ENCODE peak calls at places on chromosomes 16 and 17, in eight cellular contexts. R, E, P, U, C, I, A and L are unnamed samples.

GRCh38 chr17:82935944-82936767 is 96.3 kb upstream of the ZNF750 start:
- DNase-seq in A (no peak), I (peak; percentile 7), R (no peak), P (no peak), E (peak; percentile 16), C (no peak), U (peak; percentile 58), L (no peak)

GRCh38 chr17:56441331-56441730 is 152.2 kb upstream of the NOG start:
- DNase-seq in C (no peak), U (no peak), A (peak; percentile 24), R (no peak), I (no peak), E (no peak), P (no peak), L (no peak)

GRCh38 chr16:81519298-81520150 is 74.9 kb downstream of the CMIP start:
- DNase-seq in U (no peak), E (no peak), I (no peak), R (no peak), C (no peak), P (no peak), A (no peak), L (no peak)

GRCh38 chr16:86085161-86085611 is 186.2 kb downstream of the IRF8 start:
- DNase-seq in A (no peak), U (peak; percentile 58), R (no peak), E (peak; percentile 34), I (no peak), C (no peak), P (no peak), L (no peak)

GRCh38 chr17:16887523-16888095 is 84.3 kb downstream of the TNFRSF13B start:
- DNase-seq in C (no peak), A (no peak), U (no peak), R (no peak), P (no peak), E (no peak), I (no peak), L (no peak)

GRCh38 chr17:28759296-28759865 is 15.6 kb downstream of the TRAF4 start:
- DNase-seq in U (peak; percentile 57), C (no peak), E (no peak), A (no peak), I (peak; percentile 15), R (no peak), P (no peak), L (no peak)

GRCh38 chr16:30335598-30336474 is 19.3 kb downstream of the CD2BP2 start:
- DNase-seq in I (no peak), P (no peak), U (peak; percentile 70), R (no peak), A (no peak), E (no peak), C (no peak), L (peak; percentile 37)

GRCh38 chr17:73043686-73044581 is 48.6 kb downstream of the SLC39A11 start:
- DNase-seq in A (peak; percentile 77), I (no peak), R (no peak), C (no peak), P (no peak), U (no peak), E (no peak), L (no peak)

GRCh38 chr17:36942031-36942599 is 4.8 kb downstream of the LHX1 start:
- DNase-seq in I (no peak), E (no peak), R (no peak), U (no peak), A (no peak), C (no peak), P (no peak), L (no peak)

GRCh38 chr16:72291531-72291981 is 119.6 kb upstream of the PMFBP1 start:
- DNase-seq in C (no peak), P (no peak), A (peak; percentile 70), U (no peak), I (no peak), E (no peak), R (no peak), L (no peak)

GRCh38 chr17:72525225-72525988 is 404.6 kb downstream of the SOX9 start:
- DNase-seq in E (no peak), P (no peak), C (no peak), I (no peak), A (no peak), R (no peak), U (no peak), L (peak; percentile 50)

GRCh38 chr17:44119798-44120197 is 3.6 kb downstream of the HDAC5 start:
- DNase-seq in A (no peak), R (no peak), U (no peak), E (no peak), I (no peak), C (no peak), P (no peak), L (no peak)

GRCh38 chr17:5555254-5555653 is 29.1 kb downstream of the NLRP1 start:
- DNase-seq in R (no peak), P (no peak), U (no peak), E (no peak), I (no peak), C (no peak), A (peak; percentile 33), L (no peak)

GRCh38 chr16:48366165-48367093 is 18.8 kb downstream of the SIAH1 start:
- DNase-seq in I (peak; percentile 29), R (no peak), U (peak; percentile 79), A (peak; percentile 70), E (no peak), C (no peak), P (no peak), L (peak; percentile 64)

GRCh38 chr16:67183627-67184452 is at the start of gene MATCAP1:
- DNase-seq in P (peak; percentile 96), U (peak; percentile 98), A (peak; percentile 90), E (peak; percentile 95), C (peak; percentile 92), I (peak; percentile 94), R (peak; percentile 90), L (peak; percentile 95)

GRCh38 chr17:43634681-43635125 is 27.0 kb downstream of the MEOX1 start:
- DNase-seq in R (no peak), P (peak; percentile 58), E (no peak), I (peak; percentile 52), A (no peak), C (no peak), U (no peak), L (no peak)

GRCh38 chr16:31700200-31700529 is 172.5 kb downstream of the AHSP start:
- DNase-seq in A (no peak), R (no peak), P (no peak), C (no peak), I (no peak), E (no peak), U (no peak), L (no peak)

GRCh38 chr17:61175298-61176142 is 224.1 kb upstream of the TBX2 start:
- DNase-seq in P (no peak), C (no peak), E (no peak), I (no peak), R (no peak), U (no peak), A (no peak), L (no peak)

GRCh38 chr16:70577256-70577698 is 53.7 kb downstream of the SF3B3 start:
- DNase-seq in U (peak; percentile 65), C (peak; percentile 74), P (no peak), R (no peak), A (no peak), I (no peak), E (no peak), L (no peak)

GRCh38 chr16:89449726-89450335 is 40.5 kb downstream of the ANKRD11 start:
- DNase-seq in R (no peak), P (no peak), E (no peak), A (no peak), C (no peak), U (no peak), I (no peak), L (no peak)

GRCh38 chr17:74455025-74455585 is 11.3 kb upstream of the CD300A start:
- DNase-seq in E (no peak), R (no peak), U (no peak), P (peak; percentile 47), C (no peak), I (no peak), A (no peak), L (peak; percentile 57)
- H3K27ac ChIP-seq in E (peak overlapping the region; percentile 82), R (no peak overlapping the region), U (peak overlapping the region; percentile 76), P (peak overlapping the region; percentile 93), C (peak overlapping the region; percentile 67), I (peak overlapping the region; percentile 69), A (no peak overlapping the region), L (peak overlapping the region; percentile 81)

DNA sequence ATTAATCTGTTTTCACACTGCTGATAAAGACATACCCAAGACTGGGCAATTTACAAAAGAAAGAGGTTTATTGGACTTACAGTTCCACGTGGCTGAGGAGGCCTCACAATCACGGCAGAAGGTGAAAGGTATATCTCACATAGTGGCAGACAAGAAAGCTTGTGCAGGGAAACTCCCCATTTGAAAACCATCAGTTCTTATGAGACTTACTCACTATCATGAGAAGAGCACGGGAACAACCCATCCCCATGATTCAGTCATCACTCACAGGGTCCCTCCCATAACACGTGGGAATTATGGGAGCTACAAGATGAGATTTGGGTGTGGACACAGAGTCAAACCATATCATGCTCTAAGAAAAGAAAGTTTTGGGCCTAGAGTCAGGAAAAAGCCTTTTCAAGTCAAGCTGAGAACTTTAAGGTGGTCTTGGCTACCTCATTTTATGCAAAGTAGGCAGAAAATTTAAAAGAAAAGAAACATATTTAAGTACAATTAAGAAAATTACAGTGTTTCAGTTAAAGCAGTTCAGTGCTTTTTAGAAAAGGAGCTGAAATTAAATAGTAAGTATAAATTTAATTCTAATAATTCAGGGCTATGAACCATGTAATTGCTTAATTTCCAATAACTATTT is 24.9 kb upstream of the CRYM start:
- DNase-seq in I (no peak), U (no peak), E (no peak), A (peak; percentile 47), R (no peak), P (no peak), C (no peak), L (peak; percentile 22)
- H3K27ac ChIP-seq in I (peak overlapping the region; percentile 30), U (peak overlapping the region; percentile 81), E (peak overlapping the region; percentile 86), A (no peak overlapping the region), R (no peak overlapping the region), P (no peak overlapping the region), C (no peak overlapping the region), L (peak overlapping the region; percentile 93)

DNA sequence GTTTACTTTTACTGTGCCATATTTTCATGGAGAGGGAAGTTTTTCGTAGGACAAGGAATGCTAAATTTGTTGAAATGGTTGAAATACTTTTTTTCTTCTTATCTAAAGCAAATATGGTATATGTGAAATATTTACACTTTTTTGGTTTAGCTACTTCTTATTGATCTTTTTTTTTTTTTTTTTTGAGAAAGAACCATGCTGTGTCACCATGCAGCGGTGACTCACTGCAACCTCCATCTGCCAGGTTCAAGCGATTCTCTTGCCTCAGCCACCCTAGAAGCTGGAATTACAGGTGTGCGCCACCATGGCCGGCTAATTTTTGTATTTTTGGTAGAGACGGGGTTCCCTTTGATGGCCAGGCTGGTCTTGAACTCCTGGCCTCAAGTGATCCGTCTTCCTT is 100.5 kb downstream of the FTO start:
- DNase-seq in P (no peak), C (no peak), R (no peak), E (no peak), U (no peak), I (no peak), A (no peak), L (no peak)
- H3K27ac ChIP-seq in P (no peak overlapping the region), C (no peak overlapping the region), R (no peak overlapping the region), E (no peak overlapping the region), U (no peak overlapping the region), I (no peak overlapping the region), A (no peak overlapping the region), L (no peak overlapping the region)

DNA sequence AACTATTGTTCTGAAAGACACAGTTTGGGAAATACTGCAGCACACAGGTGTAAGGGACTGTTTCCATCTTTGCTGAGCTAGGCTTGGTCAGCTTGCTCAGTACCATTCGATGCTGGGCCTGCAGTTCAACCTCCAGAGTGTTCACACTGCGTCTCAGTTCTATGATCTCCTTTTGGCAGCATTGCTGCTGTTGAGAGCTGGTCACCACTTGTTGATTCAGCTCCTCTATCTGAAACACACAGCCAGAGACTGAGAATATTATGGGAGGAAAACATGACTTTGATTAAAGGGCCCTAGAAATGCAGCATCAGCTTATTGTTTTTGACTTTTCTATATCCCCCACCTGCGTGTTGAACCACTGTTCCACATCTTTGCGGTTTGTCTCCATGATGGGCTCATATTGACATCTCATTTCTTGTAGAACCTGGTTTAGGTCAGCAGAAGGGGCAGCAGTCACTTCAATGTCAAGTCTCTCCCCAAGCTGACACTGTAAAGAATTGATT is 4.6 kb downstream of the KRT39 start:
- DNase-seq in E (no peak), U (no peak), R (no peak), C (no peak), P (no peak), A (no peak), I (no peak), L (no peak)
- H3K27ac ChIP-seq in E (no peak overlapping the region), U (no peak overlapping the region), R (no peak overlapping the region), C (no peak overlapping the region), P (no peak overlapping the region), A (no peak overlapping the region), I (no peak overlapping the region), L (no peak overlapping the region)